ENCODE peak calls at places on chromosomes 11 and 22, in four cellular contexts. I is body of pancreas, K is IMR-90, V is lower lobe of right lung. N is an unnamed sample.

GRCh38 chr22:32583074-32583677 is 108.6 kb downstream of the FBXO7 start:
- DNase-seq in I (no peak), K (no peak), V (no peak), N (no peak)

GRCh38 chr11:8384199-8384821 is 120.6 kb upstream of the LMO1 start:
- DNase-seq in I (peak), K (no peak), V (peak), N (no peak)

GRCh38 chr11:9072790-9073189 is 18.6 kb downstream of the SCUBE2 start:
- DNase-seq in I (no peak), K (no peak), V (no peak), N (no peak)

GRCh38 chr11:134414772-134415765 is 3.0 kb upstream of the B3GAT1 start:
- DNase-seq in I (no peak), K (no peak), V (no peak), N (no peak)

GRCh38 chr22:39288135-39288898 is 31.1 kb downstream of the RPL3 start:
- DNase-seq in I (no peak), K (no peak), V (no peak), N (no peak)

GRCh38 chr11:119337581-119338317 is 2.9 kb downstream of the C1QTNF5 start:
- DNase-seq in I (no peak), K (peak), V (peak), N (no peak)

GRCh38 chr11:74019860-74020259 is 11.0 kb upstream of the UCP3 start:
- DNase-seq in I (no peak), K (peak), V (no peak), N (no peak)

GRCh38 chr11:47995318-47995717 is 15.0 kb downstream of the PTPRJ start:
- DNase-seq in I (no peak), K (no peak), V (no peak), N (no peak)

GRCh38 chr11:59755701-59756495 is 722 bp downstream of the STX3 start:
- DNase-seq in I (peak), K (peak), V (peak), N (peak)

GRCh38 chr11:62842171-62842717 is 2.9 kb upstream of the WDR74 start:
- DNase-seq in I (no peak), K (no peak), V (peak), N (no peak)

GRCh38 chr11:5288108-5288911 is 13.4 kb downstream of the OR51B4 start:
- DNase-seq in I (no peak), K (peak), V (no peak), N (no peak)

GRCh38 chr11:28010001-28010400 is 98.0 kb downstream of the KIF18A start:
- DNase-seq in I (no peak), K (no peak), V (no peak), N (no peak)

GRCh38 chr22:29269230-29269604 is 1.1 kb downstream of the EWSR1 start:
- DNase-seq in I (no peak), K (no peak), V (no peak), N (no peak)

GRCh38 chr11:2309251-2310072 is 7.6 kb downstream of the TSPAN32 start:
- DNase-seq in I (no peak), K (no peak), V (no peak), N (no peak)

GRCh38 chr11:23897453-23898289 is 599.2 kb upstream of the LUZP2 start:
- DNase-seq in I (no peak), K (peak), V (no peak), N (no peak)

GRCh38 chr22:39117585-39118191 is 20.6 kb downstream of the APOBEC3H start:
- DNase-seq in I (peak), K (peak), V (no peak), N (no peak)

GRCh38 chr22:49199224-49199623 is 628.4 kb downstream of the BRD1 start:
- DNase-seq in I (no peak), K (no peak), V (no peak), N (no peak)

GRCh38 chr11:130647371-130647770 is 198.9 kb downstream of the ADAMTS15 start:
- DNase-seq in I (no peak), K (no peak), V (no peak), N (no peak)

GRCh38 chr11:120186799-120187591 is 23.8 kb upstream of the OAF start:
- DNase-seq in I (peak), K (peak), V (no peak), N (peak)

GRCh38 chr11:115126092-115126491 is 378.1 kb downstream of the CADM1 start:
- DNase-seq in I (no peak), K (no peak), V (no peak), N (no peak)

GRCh38 chr11:23143031-23143430 is 282.8 kb upstream of the CCDC179 start:
- DNase-seq in I (no peak), K (peak), V (no peak), N (no peak)

GRCh38 chr11:119793335-119793984 is 64.5 kb upstream of the NECTIN1 start:
- DNase-seq in I (no peak), K (no peak), V (no peak), N (no peak)

GRCh38 chr11:1928038-1928890 is 8.8 kb downstream of the TNNT3 start:
- DNase-seq in I (no peak), K (no peak), V (no peak), N (no peak)

GRCh38 chr22:45533731-45534130 is 31.0 kb downstream of the FBLN1 start:
- DNase-seq in I (no peak), K (no peak), V (no peak), N (no peak)

GRCh38 chr11:2890466-2891241 is 5.1 kb upstream of the CDKN1C start:
- DNase-seq in I (peak), K (peak), V (peak), N (no peak)

GRCh38 chr11:45180158-45180887 is 33.9 kb downstream of the PRDM11 start:
- DNase-seq in I (peak), K (no peak), V (peak), N (no peak)

GRCh38 chr11:29306527-29306926 is 710.3 kb downstream of the KCNA4 start:
- DNase-seq in I (no peak), K (peak), V (no peak), N (no peak)

GRCh38 chr22:45818130-45819085 is 146.8 kb downstream of the ATXN10 start:
- DNase-seq in I (peak), K (no peak), V (no peak), N (no peak)

DNA sequence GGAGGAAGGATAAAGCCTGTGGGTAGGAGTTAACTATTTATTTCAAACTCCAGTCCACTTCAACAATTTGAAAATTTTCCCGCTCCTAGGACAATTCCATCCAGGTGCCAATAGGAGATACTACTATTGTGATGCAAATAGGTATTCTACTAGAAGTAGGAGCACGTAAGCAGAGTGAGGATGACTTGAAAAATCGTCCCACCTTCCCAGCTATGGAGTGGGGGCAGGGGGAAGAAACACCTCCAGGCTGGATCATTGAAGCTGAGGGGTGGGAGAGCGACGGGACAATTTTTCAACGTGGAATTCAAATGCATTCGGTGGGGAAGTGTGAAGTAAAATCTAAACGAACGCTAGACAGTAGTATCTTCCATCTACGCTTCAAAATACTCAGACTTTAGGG is 612 bp upstream of the ARHGAP42 start:
- DNase-seq in I (no peak), K (no peak), V (no peak), N (no peak)
- H3K27ac ChIP-seq in I (no peak), K (no peak), V (peak), N (peak)

GRCh38 chr11:86951706-86952105 is 3.5 kb downstream of the FZD4 start:
- DNase-seq in I (no peak), K (no peak), V (no peak), N (no peak)
- H3K27ac ChIP-seq in I (no peak), K (no peak), V (peak), N (no peak)

GRCh38 chr11:42237701-42238235 is 778.3 kb upstream of the LRRC4C start:
- DNase-seq in I (no peak), K (no peak), V (no peak), N (no peak)

GRCh38 chr11:42234381-42235035 is 775.1 kb upstream of the LRRC4C start:
- DNase-seq in I (no peak), K (no peak), V (no peak), N (no peak)

DNA sequence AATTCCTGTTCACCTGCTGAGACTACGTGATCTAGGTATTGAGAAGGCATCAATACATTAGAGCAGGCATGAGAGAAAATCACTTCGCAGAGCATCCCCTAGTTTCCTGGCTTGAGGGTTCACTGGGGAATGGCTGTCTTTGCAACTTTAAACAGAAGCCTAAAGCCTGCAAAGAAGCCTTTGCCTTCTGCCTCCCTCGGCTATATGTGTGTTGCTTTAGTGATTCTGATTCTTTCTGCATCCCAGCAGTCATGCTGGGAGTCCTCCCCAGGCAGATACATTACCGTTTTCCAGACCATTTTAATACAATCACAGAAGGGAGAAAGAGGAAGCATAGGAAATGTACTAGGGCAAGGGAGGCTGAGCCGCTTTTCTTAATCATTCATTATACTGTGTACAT is 773.2 kb upstream of the LRRC4C start:
- DNase-seq in I (no peak), K (no peak), V (no peak), N (no peak)
- H3K27ac ChIP-seq in I (no peak), K (no peak), V (no peak), N (no peak)

DNA sequence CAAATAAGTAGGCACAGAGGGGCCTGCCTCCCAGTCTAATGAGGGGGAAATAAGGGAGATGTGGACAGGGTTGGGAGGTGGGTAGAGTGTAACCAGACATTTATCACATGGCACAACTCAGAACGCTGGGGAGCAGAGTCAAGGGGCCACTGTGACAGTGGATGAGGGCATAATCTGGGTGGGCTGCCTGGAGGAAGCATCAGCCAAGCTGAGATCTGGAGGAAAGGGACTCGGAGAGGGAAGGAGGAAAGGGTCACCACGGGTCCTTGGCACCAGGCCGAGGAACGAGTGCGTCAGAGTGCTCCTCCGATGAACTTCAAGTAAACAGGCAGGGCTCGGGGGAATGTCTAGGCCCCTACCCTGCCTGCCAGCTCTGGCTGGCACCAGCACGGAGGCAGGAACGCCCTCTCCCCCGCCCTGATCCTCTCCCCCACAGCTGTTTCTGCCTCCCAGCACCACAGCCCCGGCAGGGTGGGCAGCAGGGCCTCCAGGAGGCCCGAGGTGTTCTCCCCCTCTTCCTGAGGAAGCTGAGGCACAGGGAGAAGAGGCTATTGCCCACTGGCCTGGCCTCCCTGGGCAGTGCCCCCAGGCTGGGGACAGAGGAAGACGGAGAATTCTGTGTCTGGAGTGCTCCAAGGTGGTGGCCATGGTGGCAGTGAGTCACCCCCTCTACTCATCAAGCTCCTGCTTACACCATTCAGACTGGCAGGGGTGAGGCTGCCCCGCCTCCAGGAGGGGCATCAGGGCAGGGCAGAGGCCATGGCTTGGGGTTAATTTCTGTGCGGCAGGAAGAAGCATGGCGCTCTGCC is 4.2 kb downstream of the ALDH3B1 start:
- DNase-seq in I (peak), K (peak), V (peak), N (peak)
- H3K27ac ChIP-seq in I (peak), K (peak), V (peak), N (peak)

GRCh38 chr11:86991341-86991740 is 36.1 kb upstream of the FZD4 start:
- DNase-seq in I (no peak), K (no peak), V (no peak), N (no peak)

GRCh38 chr11:86987687-86988086 is 32.5 kb upstream of the FZD4 start:
- DNase-seq in I (no peak), K (no peak), V (no peak), N (no peak)

GRCh38 chr11:86990520-86990919 is 35.3 kb upstream of the FZD4 start:
- DNase-seq in I (no peak), K (peak), V (no peak), N (peak)

GRCh38 chr11:86988351-86988881 is 33.2 kb upstream of the FZD4 start:
- DNase-seq in I (no peak), K (no peak), V (no peak), N (no peak)

GRCh38 chr11:86990079-86990478 is 34.9 kb upstream of the FZD4 start:
- DNase-seq in I (no peak), K (peak), V (no peak), N (no peak)
- H3K27ac ChIP-seq in I (no peak), K (no peak), V (no peak), N (no peak)

GRCh38 chr11:12269446-12270214 is 107.7 kb upstream of the PARVA start:
- DNase-seq in I (no peak), K (no peak), V (no peak), N (no peak)

GRCh38 chr11:12270215-12270797 is 107.1 kb upstream of the PARVA start:
- DNase-seq in I (no peak), K (no peak), V (no peak), N (no peak)

GRCh38 chr11:12267921-12268320 is 109.5 kb upstream of the PARVA start:
- DNase-seq in I (no peak), K (no peak), V (no peak), N (no peak)

GRCh38 chr11:12270817-12271216 is 106.6 kb upstream of the PARVA start:
- DNase-seq in I (no peak), K (no peak), V (no peak), N (no peak)

DNA sequence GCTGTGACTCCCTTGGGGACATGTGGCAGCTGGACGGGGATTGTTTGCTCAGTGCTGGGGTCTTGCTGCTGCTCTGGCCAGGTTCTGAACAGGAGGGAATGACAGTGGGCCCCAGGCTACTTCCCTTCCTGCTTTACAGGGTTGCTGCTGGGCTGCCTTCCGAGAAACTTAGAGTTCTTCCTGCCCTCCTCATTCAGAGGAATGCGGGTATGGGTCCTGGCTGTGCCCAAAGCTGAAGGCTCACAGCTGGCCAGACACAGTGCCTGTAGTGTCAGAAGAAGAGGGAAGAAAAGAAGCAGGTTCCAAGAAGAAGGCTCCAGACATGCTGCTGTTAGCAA is 108.3 kb upstream of the PARVA start:
- DNase-seq in I (peak), K (peak), V (no peak), N (no peak)
- H3K27ac ChIP-seq in I (no peak), K (peak), V (no peak), N (peak)

DNA sequence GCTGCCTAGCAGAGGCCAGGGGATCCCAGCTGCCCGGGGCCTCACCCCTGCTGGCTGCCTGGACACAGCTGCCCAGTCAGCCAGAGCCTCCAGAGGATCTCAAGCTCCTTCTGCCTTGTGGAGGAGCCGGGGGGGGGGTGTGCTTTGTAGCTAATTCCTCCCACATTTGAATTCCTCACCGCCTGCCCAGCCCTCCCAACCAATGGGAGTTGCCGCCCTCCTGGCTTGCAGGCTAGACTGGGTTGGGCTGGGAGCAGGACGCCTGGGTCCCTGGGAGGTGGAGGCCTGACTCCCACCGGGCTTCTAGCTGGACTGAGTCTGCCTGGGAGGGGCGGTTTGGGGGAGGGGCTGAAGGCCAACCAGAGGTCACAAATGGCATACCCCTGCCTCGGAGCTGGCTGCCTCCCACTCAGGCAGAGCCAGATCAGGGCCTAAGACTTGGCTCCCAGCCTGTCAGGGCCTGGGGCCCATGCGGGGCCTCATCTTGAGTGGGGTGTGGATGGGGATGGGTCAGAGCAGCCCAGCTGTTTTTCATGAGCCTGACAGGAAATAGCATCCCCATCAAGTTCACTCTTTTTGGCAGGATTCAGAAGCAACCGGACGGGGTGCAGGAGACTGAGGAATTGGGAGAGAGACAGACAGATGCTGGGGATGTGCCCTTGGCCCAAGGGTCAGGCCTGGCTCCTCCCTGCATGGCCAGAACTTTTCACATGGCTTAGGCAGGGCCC is 29.2 kb upstream of the PDE2A start:
- DNase-seq in I (no peak), K (peak), V (no peak), N (no peak)
- H3K27ac ChIP-seq in I (no peak), K (peak), V (peak), N (no peak)

GRCh38 chr11:65547446-65548125 is 10.6 kb downstream of the LTBP3 start:
- DNase-seq in I (no peak), K (no peak), V (no peak), N (no peak)

GRCh38 chr11:65542738-65543390 is 15.3 kb downstream of the LTBP3 start:
- DNase-seq in I (no peak), K (no peak), V (no peak), N (no peak)

GRCh38 chr11:65545853-65546216 is 12.3 kb downstream of the LTBP3 start:
- DNase-seq in I (no peak), K (no peak), V (no peak), N (no peak)

GRCh38 chr11:65549088-65549487 is 9.1 kb downstream of the LTBP3 start:
- DNase-seq in I (no peak), K (no peak), V (no peak), N (no peak)

DNA sequence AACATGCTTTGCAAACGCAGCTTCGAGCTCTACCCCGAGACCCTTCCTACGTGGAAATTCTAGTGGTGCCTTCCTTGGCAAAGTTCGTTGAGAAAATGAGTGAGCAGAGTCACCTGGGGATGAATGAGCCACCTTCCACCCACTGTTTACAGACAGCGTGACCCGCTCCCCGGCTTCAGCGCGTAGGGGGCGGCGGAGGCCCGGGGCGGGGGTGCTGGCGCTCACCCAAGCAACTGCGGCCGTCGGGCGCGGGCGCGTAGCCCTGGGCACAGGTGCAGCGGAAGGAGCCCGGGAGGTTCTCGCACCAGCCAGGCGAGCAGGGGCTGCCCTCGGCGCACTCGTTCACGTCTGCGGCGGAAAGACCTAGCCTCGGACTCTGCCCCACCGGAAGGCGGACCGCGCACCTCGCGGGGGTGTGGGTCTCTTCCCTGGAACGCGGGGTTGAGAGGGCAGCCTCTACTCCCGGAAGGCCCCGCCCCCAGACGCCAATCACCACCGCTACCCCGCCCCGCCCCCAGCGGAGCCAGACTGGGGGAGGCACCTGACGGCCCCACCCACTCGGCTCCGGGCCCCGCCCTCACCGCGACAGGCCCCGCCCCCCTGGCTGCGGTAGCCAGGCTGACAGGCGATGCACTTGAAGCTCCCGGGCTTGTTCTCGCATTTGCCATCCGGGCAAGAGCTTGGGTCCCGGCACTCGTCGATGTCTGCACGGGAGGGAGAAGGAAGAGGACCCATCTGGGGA is 11.8 kb downstream of the LTBP3 start:
- DNase-seq in I (peak), K (no peak), V (peak), N (no peak)
- H3K27ac ChIP-seq in I (peak), K (no peak), V (peak), N (no peak)